ENCODE peak calls at places on chromosomes 2 and 18, in five cellular contexts. E is NCI-H1092; P is stimulated activated CD8-positive, alpha-beta memory T cell treated with anti-CD3 and anti-CD28 coated beads, Interleukin-4, amount 100 ng/mL, for 1 hour; G is non-pigmented ciliary epithelial cell; A is effector memory CD8-positive, alpha-beta T cell. O is an unnamed sample.

GRCh38 chr2:174603280-174603679 is 5.7 kb upstream of the WIPF1 start:
- DNase-seq in E (peak), G (no peak), A (peak), P (no peak), O (no peak)

GRCh38 chr2:129285012-129285411 is 694.5 kb upstream of the RAB6C start:
- DNase-seq in P (no peak), G (no peak), A (no peak), E (no peak), O (no peak)

GRCh38 chr2:101999122-101999789 is 7.5 kb downstream of the IL1R2 start:
- DNase-seq in G (no peak), A (no peak), P (no peak), E (no peak), O (no peak)

GRCh38 chr18:26656944-26657536 is 108.7 kb upstream of the KCTD1 start:
- DNase-seq in E (peak), P (no peak), A (no peak), G (no peak), O (no peak)

GRCh38 chr2:73746015-73746876 is 9.1 kb upstream of the TPRKB start:
- DNase-seq in P (no peak), E (no peak), G (no peak), A (no peak), O (no peak)

GRCh38 chr2:37671816-37672103 is 318 bp upstream of the CDC42EP3 start:
- DNase-seq in A (no peak), G (no peak), E (no peak), P (no peak), O (no peak)

GRCh38 chr2:72007402-72007801 is 140.3 kb downstream of the CYP26B1 start:
- DNase-seq in G (no peak), A (no peak), P (no peak), E (no peak), O (no peak)

GRCh38 chr2:40256649-40257048 is 195.2 kb downstream of the SLC8A1 start:
- DNase-seq in A (no peak), E (no peak), P (no peak), G (no peak), O (no peak)

GRCh38 chr2:163610817-163611556 is 124.8 kb downstream of the FIGN start:
- DNase-seq in A (no peak), G (no peak), E (no peak), P (no peak), O (no peak)

GRCh38 chr2:187689372-187689771 is 135.1 kb upstream of the TFPI start:
- DNase-seq in A (no peak), P (no peak), E (no peak), G (peak), O (no peak)

GRCh38 chr2:234257859-234258561 is 207.5 kb downstream of the SPP2 start:
- DNase-seq in E (no peak), P (no peak), G (peak), A (no peak), O (peak)

GRCh38 chr2:163553601-163554000 is 182.2 kb downstream of the FIGN start:
- DNase-seq in E (no peak), A (no peak), G (no peak), P (no peak), O (no peak)

GRCh38 chr2:234904785-234905184 is 47.0 kb upstream of the SH3BP4 start:
- DNase-seq in G (no peak), P (no peak), E (no peak), A (no peak), O (no peak)

GRCh38 chr2:45729753-45730512 is 78.5 kb downstream of the PRKCE start:
- DNase-seq in G (no peak), A (no peak), P (no peak), E (no peak), O (no peak)

GRCh38 chr18:79493211-79493800 is 97.6 kb downstream of the NFATC1 start:
- DNase-seq in A (no peak), E (no peak), G (no peak), P (no peak), O (no peak)

GRCh38 chr2:207133862-207134519 is 31.8 kb downstream of the KLF7 start:
- DNase-seq in E (no peak), G (peak), P (no peak), A (no peak), O (peak)

GRCh38 chr2:174341301-174341994 is 6.7 kb downstream of the SP9 start:
- DNase-seq in A (peak), P (peak), G (no peak), E (peak), O (no peak)

GRCh38 chr2:218995972-218996644 is 2.9 kb upstream of the CRYBA2 start:
- DNase-seq in G (no peak), A (peak), P (peak), E (peak), O (no peak)

GRCh38 chr2:128303911-128304310 is 14.8 kb downstream of the HS6ST1 start:
- DNase-seq in G (no peak), A (no peak), E (no peak), P (no peak), O (no peak)

GRCh38 chr2:43824512-43824911 is 14.1 kb downstream of the ABCG5 start:
- DNase-seq in A (no peak), G (no peak), P (no peak), E (no peak), O (no peak)

GRCh38 chr2:60581461-60582282 is 28.2 kb upstream of the BCL11A start:
- DNase-seq in A (peak), P (peak), E (peak), G (no peak), O (no peak)

GRCh38 chr18:7592305-7593071 is 25.4 kb downstream of the PTPRM start:
- DNase-seq in P (no peak), G (no peak), E (no peak), A (no peak), O (no peak)

GRCh38 chr2:37563375-37564011 is 107.9 kb downstream of the CDC42EP3 start:
- DNase-seq in P (no peak), E (no peak), A (no peak), G (no peak), O (no peak)

O was measured in AG04449.